ENCODE peak calls at places on chromosomes 3 and 15, in eight cellular contexts. One of them, this sample, is unnamed.

GRCh38 chr3:133887951-133888703 is 7.6 kb downstream of the RAB6B start:
- DNase-seq in RWPE1: no peak
- DNase-seq in frontal cortex: no peak
- DNase-seq in activated T-helper 1 cell treated with anti-CD3 and anti-CD28 coated beads, Interleukin-2, amount 50 U/mL, for 16 hours: no peak
- DNase-seq in H9: no peak
- DNase-seq in central memory CD4-positive, alpha-beta T cell: no peak
- DNase-seq in hypothalamus: no peak
- DNase-seq in stimulated activated CD4-positive, alpha-beta T cell treated with anti-CD3 and anti-CD28 coated beads, Interleukin-1b, Interleukin-23, amount 100 ng/mL, for 1 hour: no peak
- DNase-seq in this sample: no peak

GRCh38 chr3:73451276-73451973 is 173.3 kb downstream of the PDZRN3 start:
- DNase-seq in activated T-helper 1 cell treated with anti-CD3 and anti-CD28 coated beads, Interleukin-2, amount 50 U/mL, for 16 hours: no peak
- DNase-seq in RWPE1: no peak
- DNase-seq in hypothalamus: no peak
- DNase-seq in central memory CD4-positive, alpha-beta T cell: no peak
- DNase-seq in stimulated activated CD4-positive, alpha-beta T cell treated with anti-CD3 and anti-CD28 coated beads, Interleukin-1b, Interleukin-23, amount 100 ng/mL, for 1 hour: no peak
- DNase-seq in H9: no peak
- DNase-seq in frontal cortex: no peak
- DNase-seq in this sample: no peak

GRCh38 chr15:83114305-83114704 is 6.9 kb downstream of the TM6SF1 start:
- DNase-seq in activated T-helper 1 cell treated with anti-CD3 and anti-CD28 coated beads, Interleukin-2, amount 50 U/mL, for 16 hours: no peak
- DNase-seq in H9: no peak
- DNase-seq in stimulated activated CD4-positive, alpha-beta T cell treated with anti-CD3 and anti-CD28 coated beads, Interleukin-1b, Interleukin-23, amount 100 ng/mL, for 1 hour: no peak
- DNase-seq in frontal cortex: no peak
- DNase-seq in RWPE1: no peak
- DNase-seq in hypothalamus: no peak
- DNase-seq in central memory CD4-positive, alpha-beta T cell: no peak
- DNase-seq in this sample: no peak

GRCh38 chr15:92316586-92317295 is 76.9 kb upstream of the ST8SIA2 start:
- DNase-seq in hypothalamus: no peak
- DNase-seq in stimulated activated CD4-positive, alpha-beta T cell treated with anti-CD3 and anti-CD28 coated beads, Interleukin-1b, Interleukin-23, amount 100 ng/mL, for 1 hour: no peak
- DNase-seq in activated T-helper 1 cell treated with anti-CD3 and anti-CD28 coated beads, Interleukin-2, amount 50 U/mL, for 16 hours: no peak
- DNase-seq in frontal cortex: no peak
- DNase-seq in H9: no peak
- DNase-seq in RWPE1: no peak
- DNase-seq in central memory CD4-positive, alpha-beta T cell: no peak
- DNase-seq in this sample: no peak

GRCh38 chr3:142613491-142613890 is 17.3 kb downstream of the PLS1 start:
- DNase-seq in hypothalamus: no peak
- DNase-seq in RWPE1: no peak
- DNase-seq in frontal cortex: no peak
- DNase-seq in central memory CD4-positive, alpha-beta T cell: no peak
- DNase-seq in stimulated activated CD4-positive, alpha-beta T cell treated with anti-CD3 and anti-CD28 coated beads, Interleukin-1b, Interleukin-23, amount 100 ng/mL, for 1 hour: no peak
- DNase-seq in H9: no peak
- DNase-seq in activated T-helper 1 cell treated with anti-CD3 and anti-CD28 coated beads, Interleukin-2, amount 50 U/mL, for 16 hours: no peak
- DNase-seq in this sample: no peak

GRCh38 chr3:128378631-128379347 is 87.9 kb downstream of the DNAJB8 start:
- DNase-seq in H9: no peak
- DNase-seq in frontal cortex: no peak
- DNase-seq in hypothalamus: no peak
- DNase-seq in stimulated activated CD4-positive, alpha-beta T cell treated with anti-CD3 and anti-CD28 coated beads, Interleukin-1b, Interleukin-23, amount 100 ng/mL, for 1 hour: no peak
- DNase-seq in activated T-helper 1 cell treated with anti-CD3 and anti-CD28 coated beads, Interleukin-2, amount 50 U/mL, for 16 hours: no peak
- DNase-seq in RWPE1: no peak
- DNase-seq in central memory CD4-positive, alpha-beta T cell: no peak
- DNase-seq in this sample: no peak

GRCh38 chr3:69193749-69194148 is 71.4 kb upstream of the LMOD3 start:
- DNase-seq in stimulated activated CD4-positive, alpha-beta T cell treated with anti-CD3 and anti-CD28 coated beads, Interleukin-1b, Interleukin-23, amount 100 ng/mL, for 1 hour: no peak
- DNase-seq in H9: no peak
- DNase-seq in RWPE1: no peak
- DNase-seq in central memory CD4-positive, alpha-beta T cell: no peak
- DNase-seq in frontal cortex: no peak
- DNase-seq in hypothalamus: no peak
- DNase-seq in activated T-helper 1 cell treated with anti-CD3 and anti-CD28 coated beads, Interleukin-2, amount 50 U/mL, for 16 hours: no peak
- DNase-seq in this sample: no peak

GRCh38 chr15:85880501-85881190 is 85.9 kb upstream of the KLHL25 start:
- DNase-seq in hypothalamus: no peak
- DNase-seq in central memory CD4-positive, alpha-beta T cell: no peak
- DNase-seq in frontal cortex: no peak
- DNase-seq in stimulated activated CD4-positive, alpha-beta T cell treated with anti-CD3 and anti-CD28 coated beads, Interleukin-1b, Interleukin-23, amount 100 ng/mL, for 1 hour: no peak
- DNase-seq in RWPE1: no peak
- DNase-seq in activated T-helper 1 cell treated with anti-CD3 and anti-CD28 coated beads, Interleukin-2, amount 50 U/mL, for 16 hours: no peak
- DNase-seq in H9: no peak
- DNase-seq in this sample: no peak

GRCh38 chr3:174153875-174154274 is 705.3 kb upstream of the NAALADL2 start:
- DNase-seq in frontal cortex: no peak
- DNase-seq in stimulated activated CD4-positive, alpha-beta T cell treated with anti-CD3 and anti-CD28 coated beads, Interleukin-1b, Interleukin-23, amount 100 ng/mL, for 1 hour: no peak
- DNase-seq in central memory CD4-positive, alpha-beta T cell: no peak
- DNase-seq in RWPE1: no peak
- DNase-seq in H9: no peak
- DNase-seq in activated T-helper 1 cell treated with anti-CD3 and anti-CD28 coated beads, Interleukin-2, amount 50 U/mL, for 16 hours: no peak
- DNase-seq in hypothalamus: no peak
- DNase-seq in this sample: no peak

GRCh38 chr15:65957451-65957850 is 88.2 kb downstream of the RAB11A start:
- DNase-seq in RWPE1: no peak
- DNase-seq in activated T-helper 1 cell treated with anti-CD3 and anti-CD28 coated beads, Interleukin-2, amount 50 U/mL, for 16 hours: no peak
- DNase-seq in central memory CD4-positive, alpha-beta T cell: no peak
- DNase-seq in hypothalamus: no peak
- DNase-seq in frontal cortex: no peak
- DNase-seq in stimulated activated CD4-positive, alpha-beta T cell treated with anti-CD3 and anti-CD28 coated beads, Interleukin-1b, Interleukin-23, amount 100 ng/mL, for 1 hour: no peak
- DNase-seq in H9: peak
- DNase-seq in this sample: no peak

GRCh38 chr15:69576035-69576526 is 123.5 kb downstream of the RPLP1 start:
- DNase-seq in hypothalamus: peak
- DNase-seq in central memory CD4-positive, alpha-beta T cell: peak
- DNase-seq in RWPE1: peak
- DNase-seq in stimulated activated CD4-positive, alpha-beta T cell treated with anti-CD3 and anti-CD28 coated beads, Interleukin-1b, Interleukin-23, amount 100 ng/mL, for 1 hour: peak
- DNase-seq in H9: peak
- DNase-seq in frontal cortex: no peak
- DNase-seq in activated T-helper 1 cell treated with anti-CD3 and anti-CD28 coated beads, Interleukin-2, amount 50 U/mL, for 16 hours: peak
- DNase-seq in this sample: no peak

GRCh38 chr15:49370782-49371181 is 52.3 kb upstream of the FGF7 start:
- DNase-seq in frontal cortex: no peak
- DNase-seq in RWPE1: no peak
- DNase-seq in hypothalamus: no peak
- DNase-seq in H9: no peak
- DNase-seq in central memory CD4-positive, alpha-beta T cell: no peak
- DNase-seq in stimulated activated CD4-positive, alpha-beta T cell treated with anti-CD3 and anti-CD28 coated beads, Interleukin-1b, Interleukin-23, amount 100 ng/mL, for 1 hour: no peak
- DNase-seq in activated T-helper 1 cell treated with anti-CD3 and anti-CD28 coated beads, Interleukin-2, amount 50 U/mL, for 16 hours: no peak
- DNase-seq in this sample: no peak

GRCh38 chr3:61035573-61035972 is 215.7 kb downstream of the FHIT start:
- DNase-seq in stimulated activated CD4-positive, alpha-beta T cell treated with anti-CD3 and anti-CD28 coated beads, Interleukin-1b, Interleukin-23, amount 100 ng/mL, for 1 hour: no peak
- DNase-seq in H9: no peak
- DNase-seq in hypothalamus: no peak
- DNase-seq in RWPE1: no peak
- DNase-seq in activated T-helper 1 cell treated with anti-CD3 and anti-CD28 coated beads, Interleukin-2, amount 50 U/mL, for 16 hours: no peak
- DNase-seq in frontal cortex: no peak
- DNase-seq in central memory CD4-positive, alpha-beta T cell: no peak
- DNase-seq in this sample: no peak

GRCh38 chr3:32958509-32958908 is 7.1 kb downstream of the CCR4 start:
- DNase-seq in hypothalamus: no peak
- DNase-seq in activated T-helper 1 cell treated with anti-CD3 and anti-CD28 coated beads, Interleukin-2, amount 50 U/mL, for 16 hours: no peak
- DNase-seq in frontal cortex: no peak
- DNase-seq in RWPE1: no peak
- DNase-seq in stimulated activated CD4-positive, alpha-beta T cell treated with anti-CD3 and anti-CD28 coated beads, Interleukin-1b, Interleukin-23, amount 100 ng/mL, for 1 hour: no peak
- DNase-seq in central memory CD4-positive, alpha-beta T cell: no peak
- DNase-seq in H9: no peak
- DNase-seq in this sample: no peak

GRCh38 chr3:179297971-179298725 is 24.7 kb upstream of the ZNF639 start:
- DNase-seq in H9: no peak
- DNase-seq in RWPE1: no peak
- DNase-seq in hypothalamus: no peak
- DNase-seq in central memory CD4-positive, alpha-beta T cell: no peak
- DNase-seq in activated T-helper 1 cell treated with anti-CD3 and anti-CD28 coated beads, Interleukin-2, amount 50 U/mL, for 16 hours: no peak
- DNase-seq in frontal cortex: no peak
- DNase-seq in stimulated activated CD4-positive, alpha-beta T cell treated with anti-CD3 and anti-CD28 coated beads, Interleukin-1b, Interleukin-23, amount 100 ng/mL, for 1 hour: no peak
- DNase-seq in this sample: no peak

GRCh38 chr3:177852001-177852400 is 654.7 kb upstream of the TBL1XR1 start:
- DNase-seq in H9: no peak
- DNase-seq in activated T-helper 1 cell treated with anti-CD3 and anti-CD28 coated beads, Interleukin-2, amount 50 U/mL, for 16 hours: no peak
- DNase-seq in central memory CD4-positive, alpha-beta T cell: no peak
- DNase-seq in frontal cortex: no peak
- DNase-seq in RWPE1: no peak
- DNase-seq in stimulated activated CD4-positive, alpha-beta T cell treated with anti-CD3 and anti-CD28 coated beads, Interleukin-1b, Interleukin-23, amount 100 ng/mL, for 1 hour: no peak
- DNase-seq in hypothalamus: no peak
- DNase-seq in this sample: no peak

GRCh38 chr3:10242182-10243065 is 5.8 kb upstream of the TATDN2 start:
- DNase-seq in stimulated activated CD4-positive, alpha-beta T cell treated with anti-CD3 and anti-CD28 coated beads, Interleukin-1b, Interleukin-23, amount 100 ng/mL, for 1 hour: peak
- DNase-seq in frontal cortex: no peak
- DNase-seq in RWPE1: no peak
- DNase-seq in activated T-helper 1 cell treated with anti-CD3 and anti-CD28 coated beads, Interleukin-2, amount 50 U/mL, for 16 hours: peak
- DNase-seq in H9: no peak
- DNase-seq in hypothalamus: no peak
- DNase-seq in central memory CD4-positive, alpha-beta T cell: peak
- DNase-seq in this sample: no peak

GRCh38 chr3:43995078-43995928 is 246.4 kb upstream of the TOPAZ1 start:
- DNase-seq in hypothalamus: no peak
- DNase-seq in H9: peak
- DNase-seq in central memory CD4-positive, alpha-beta T cell: peak
- DNase-seq in activated T-helper 1 cell treated with anti-CD3 and anti-CD28 coated beads, Interleukin-2, amount 50 U/mL, for 16 hours: no peak
- DNase-seq in stimulated activated CD4-positive, alpha-beta T cell treated with anti-CD3 and anti-CD28 coated beads, Interleukin-1b, Interleukin-23, amount 100 ng/mL, for 1 hour: no peak
- DNase-seq in RWPE1: peak
- DNase-seq in frontal cortex: peak
- DNase-seq in this sample: no peak

GRCh38 chr3:143256416-143256815 is 136.8 kb downstream of the CHST2 start:
- DNase-seq in central memory CD4-positive, alpha-beta T cell: no peak
- DNase-seq in hypothalamus: no peak
- DNase-seq in stimulated activated CD4-positive, alpha-beta T cell treated with anti-CD3 and anti-CD28 coated beads, Interleukin-1b, Interleukin-23, amount 100 ng/mL, for 1 hour: no peak
- DNase-seq in frontal cortex: no peak
- DNase-seq in H9: no peak
- DNase-seq in RWPE1: no peak
- DNase-seq in activated T-helper 1 cell treated with anti-CD3 and anti-CD28 coated beads, Interleukin-2, amount 50 U/mL, for 16 hours: no peak
- DNase-seq in this sample: no peak

GRCh38 chr3:8776406-8776805 is 7.0 kb upstream of the OXTR start:
- DNase-seq in H9: no peak
- DNase-seq in stimulated activated CD4-positive, alpha-beta T cell treated with anti-CD3 and anti-CD28 coated beads, Interleukin-1b, Interleukin-23, amount 100 ng/mL, for 1 hour: no peak
- DNase-seq in hypothalamus: no peak
- DNase-seq in activated T-helper 1 cell treated with anti-CD3 and anti-CD28 coated beads, Interleukin-2, amount 50 U/mL, for 16 hours: no peak
- DNase-seq in central memory CD4-positive, alpha-beta T cell: no peak
- DNase-seq in frontal cortex: no peak
- DNase-seq in RWPE1: no peak
- DNase-seq in this sample: no peak

GRCh38 chr3:170941551-170941950 is 33.1 kb upstream of the EIF5A2 start:
- DNase-seq in frontal cortex: no peak
- DNase-seq in central memory CD4-positive, alpha-beta T cell: no peak
- DNase-seq in stimulated activated CD4-positive, alpha-beta T cell treated with anti-CD3 and anti-CD28 coated beads, Interleukin-1b, Interleukin-23, amount 100 ng/mL, for 1 hour: no peak
- DNase-seq in hypothalamus: no peak
- DNase-seq in activated T-helper 1 cell treated with anti-CD3 and anti-CD28 coated beads, Interleukin-2, amount 50 U/mL, for 16 hours: no peak
- DNase-seq in H9: no peak
- DNase-seq in RWPE1: no peak
- DNase-seq in this sample: no peak

GRCh38 chr3:190375250-190375649 is 12.7 kb upstream of the CLDN16 start:
- DNase-seq in RWPE1: no peak
- DNase-seq in hypothalamus: no peak
- DNase-seq in central memory CD4-positive, alpha-beta T cell: no peak
- DNase-seq in stimulated activated CD4-positive, alpha-beta T cell treated with anti-CD3 and anti-CD28 coated beads, Interleukin-1b, Interleukin-23, amount 100 ng/mL, for 1 hour: no peak
- DNase-seq in H9: no peak
- DNase-seq in activated T-helper 1 cell treated with anti-CD3 and anti-CD28 coated beads, Interleukin-2, amount 50 U/mL, for 16 hours: no peak
- DNase-seq in frontal cortex: no peak
- DNase-seq in this sample: no peak

GRCh38 chr3:115885621-115886020 is 262.3 kb downstream of the GAP43 start:
- DNase-seq in hypothalamus: no peak
- DNase-seq in stimulated activated CD4-positive, alpha-beta T cell treated with anti-CD3 and anti-CD28 coated beads, Interleukin-1b, Interleukin-23, amount 100 ng/mL, for 1 hour: no peak
- DNase-seq in H9: no peak
- DNase-seq in activated T-helper 1 cell treated with anti-CD3 and anti-CD28 coated beads, Interleukin-2, amount 50 U/mL, for 16 hours: no peak
- DNase-seq in RWPE1: no peak
- DNase-seq in frontal cortex: no peak
- DNase-seq in central memory CD4-positive, alpha-beta T cell: no peak
- DNase-seq in this sample: no peak

GRCh38 chr3:128504957-128505730 is 12.1 kb upstream of the GATA2 start:
- DNase-seq in activated T-helper 1 cell treated with anti-CD3 and anti-CD28 coated beads, Interleukin-2, amount 50 U/mL, for 16 hours: no peak
- DNase-seq in H9: peak
- DNase-seq in central memory CD4-positive, alpha-beta T cell: no peak
- DNase-seq in hypothalamus: no peak
- DNase-seq in RWPE1: peak
- DNase-seq in stimulated activated CD4-positive, alpha-beta T cell treated with anti-CD3 and anti-CD28 coated beads, Interleukin-1b, Interleukin-23, amount 100 ng/mL, for 1 hour: no peak
- DNase-seq in frontal cortex: no peak
- DNase-seq in this sample: no peak

GRCh38 chr15:93152951-93153350 is 63.9 kb upstream of the RGMA start:
- DNase-seq in stimulated activated CD4-positive, alpha-beta T cell treated with anti-CD3 and anti-CD28 coated beads, Interleukin-1b, Interleukin-23, amount 100 ng/mL, for 1 hour: no peak
- DNase-seq in hypothalamus: peak
- DNase-seq in central memory CD4-positive, alpha-beta T cell: no peak
- DNase-seq in H9: no peak
- DNase-seq in frontal cortex: no peak
- DNase-seq in activated T-helper 1 cell treated with anti-CD3 and anti-CD28 coated beads, Interleukin-2, amount 50 U/mL, for 16 hours: no peak
- DNase-seq in RWPE1: no peak
- DNase-seq in this sample: no peak